ENCODE peak calls at places on chromosomes 13 and 19, in six cellular contexts. One of them, this sample, is unnamed.

GRCh38 chr19:45103625-45104319 is 10.8 kb downstream of the PPP1R37 start:
- DNase-seq in C1 segment of cervical spinal cord: peak; percentile 11
- DNase-seq in lung: no peak
- DNase-seq in M059J: no peak
- DNase-seq in activated T-cell treated with anti-CD3 and anti-CD28 coated beads for 48 hours: no peak
- DNase-seq in AG04450: no peak
- DNase-seq in this sample: no peak

GRCh38 chr19:35995655-35995993 is 636 bp downstream of the SDHAF1 start:
- DNase-seq in C1 segment of cervical spinal cord: no peak
- DNase-seq in lung: peak; percentile 54
- DNase-seq in M059J: peak; percentile 58
- DNase-seq in activated T-cell treated with anti-CD3 and anti-CD28 coated beads for 48 hours: peak; percentile 38
- DNase-seq in AG04450: no peak
- DNase-seq in this sample: no peak

GRCh38 chr13:95644611-95645052 is at the start of gene DZIP1:
- DNase-seq in C1 segment of cervical spinal cord: peak; percentile 42
- DNase-seq in lung: peak; percentile 58
- DNase-seq in M059J: peak; percentile 79
- DNase-seq in activated T-cell treated with anti-CD3 and anti-CD28 coated beads for 48 hours: peak; percentile 25
- DNase-seq in AG04450: peak; percentile 64
- DNase-seq in this sample: peak; percentile 23

GRCh38 chr19:56969726-56970125 is 129.2 kb upstream of the PEG3 start:
- DNase-seq in C1 segment of cervical spinal cord: peak; percentile 3
- DNase-seq in lung: no peak
- DNase-seq in M059J: no peak
- DNase-seq in activated T-cell treated with anti-CD3 and anti-CD28 coated beads for 48 hours: no peak
- DNase-seq in AG04450: no peak
- DNase-seq in this sample: no peak

GRCh38 chr19:33514885-33515485 is 6.6 kb downstream of the PEPD start:
- DNase-seq in C1 segment of cervical spinal cord: no peak
- DNase-seq in lung: peak; percentile 46
- DNase-seq in M059J: no peak
- DNase-seq in activated T-cell treated with anti-CD3 and anti-CD28 coated beads for 48 hours: no peak
- DNase-seq in AG04450: no peak
- DNase-seq in this sample: no peak

GRCh38 chr19:6138066-6138465 is 2.6 kb downstream of the ACSBG2 start:
- DNase-seq in C1 segment of cervical spinal cord: no peak
- DNase-seq in lung: no peak
- DNase-seq in M059J: peak; percentile 54
- DNase-seq in activated T-cell treated with anti-CD3 and anti-CD28 coated beads for 48 hours: no peak
- DNase-seq in AG04450: no peak
- DNase-seq in this sample: no peak

GRCh38 chr13:46975173-46975572 is 78.3 kb upstream of the HTR2A start:
- DNase-seq in C1 segment of cervical spinal cord: no peak
- DNase-seq in lung: no peak
- DNase-seq in M059J: no peak
- DNase-seq in activated T-cell treated with anti-CD3 and anti-CD28 coated beads for 48 hours: no peak
- DNase-seq in AG04450: no peak
- DNase-seq in this sample: no peak

GRCh38 chr19:54147676-54148075 is 10.1 kb downstream of the CNOT3 start:
- DNase-seq in C1 segment of cervical spinal cord: no peak
- DNase-seq in lung: no peak
- DNase-seq in M059J: no peak
- DNase-seq in activated T-cell treated with anti-CD3 and anti-CD28 coated beads for 48 hours: no peak
- DNase-seq in AG04450: no peak
- DNase-seq in this sample: no peak

GRCh38 chr19:51071006-51071405 is 6.1 kb upstream of the KLK13 start:
- DNase-seq in C1 segment of cervical spinal cord: no peak
- DNase-seq in lung: no peak
- DNase-seq in M059J: no peak
- DNase-seq in activated T-cell treated with anti-CD3 and anti-CD28 coated beads for 48 hours: no peak
- DNase-seq in AG04450: no peak
- DNase-seq in this sample: no peak

GRCh38 chr13:34886476-34886875 is 55.6 kb upstream of the NBEA start:
- DNase-seq in C1 segment of cervical spinal cord: no peak
- DNase-seq in lung: no peak
- DNase-seq in M059J: peak; percentile 39
- DNase-seq in activated T-cell treated with anti-CD3 and anti-CD28 coated beads for 48 hours: no peak
- DNase-seq in AG04450: no peak
- DNase-seq in this sample: no peak

GRCh38 chr13:45473627-45474026 is 8.9 kb downstream of the COG3 start:
- DNase-seq in C1 segment of cervical spinal cord: no peak
- DNase-seq in lung: no peak
- DNase-seq in M059J: no peak
- DNase-seq in activated T-cell treated with anti-CD3 and anti-CD28 coated beads for 48 hours: no peak
- DNase-seq in AG04450: no peak
- DNase-seq in this sample: no peak

GRCh38 chr13:30224732-30225131 is 82.6 kb downstream of the KATNAL1 start:
- DNase-seq in C1 segment of cervical spinal cord: no peak
- DNase-seq in lung: no peak
- DNase-seq in M059J: peak; percentile 72
- DNase-seq in activated T-cell treated with anti-CD3 and anti-CD28 coated beads for 48 hours: no peak
- DNase-seq in AG04450: no peak
- DNase-seq in this sample: no peak

GRCh38 chr13:20150561-20150960 is 10.3 kb downstream of the GJA3 start:
- DNase-seq in C1 segment of cervical spinal cord: no peak
- DNase-seq in lung: no peak
- DNase-seq in M059J: no peak
- DNase-seq in activated T-cell treated with anti-CD3 and anti-CD28 coated beads for 48 hours: no peak
- DNase-seq in AG04450: no peak
- DNase-seq in this sample: no peak

GRCh38 chr19:29884044-29884443 is 58.0 kb upstream of the URI1 start:
- DNase-seq in C1 segment of cervical spinal cord: no peak
- DNase-seq in lung: no peak
- DNase-seq in M059J: no peak
- DNase-seq in activated T-cell treated with anti-CD3 and anti-CD28 coated beads for 48 hours: no peak
- DNase-seq in AG04450: no peak
- DNase-seq in this sample: no peak